ENCODE peak calls at places on chromosomes 11 and 22, in six cellular contexts. L is H1, T is GM12892, M is HepG2, B is K562, O is GM12878. D is an unnamed sample.

GRCh38 chr22:46591890-46592289 is 28.3 kb upstream of the GRAMD4 start:
- DNase-seq in L (no peak), B (no peak), T (no peak), M (no peak), O (no peak), D (no peak)

GRCh38 chr11:12211331-12212065 is 101.1 kb downstream of the MICAL2 start:
- DNase-seq in O (no peak), T (no peak), M (no peak), L (no peak), B (no peak), D (no peak)

GRCh38 chr22:42688241-42688913 is 32.3 kb downstream of the A4GALT start:
- DNase-seq in B (peak; percentile 38), T (no peak), M (peak; percentile 57), L (no peak), O (no peak), D (no peak)

GRCh38 chr11:118120793-118121192 is 31.8 kb downstream of the SCN4B start:
- DNase-seq in B (no peak), M (no peak), O (no peak), L (no peak), T (no peak), D (no peak)

GRCh38 chr11:112196519-112197087 is 21.3 kb downstream of the BCO2 start:
- DNase-seq in B (no peak), T (no peak), M (no peak), O (no peak), L (no peak), D (no peak)

GRCh38 chr11:19978668-19979518 is 181.4 kb downstream of the DBX1 start:
- DNase-seq in B (peak; percentile 27), T (no peak), L (no peak), O (peak; percentile 40), M (peak; percentile 88), D (no peak)

GRCh38 chr22:46373166-46373565 is 37.7 kb downstream of the TRMU start:
- DNase-seq in B (no peak), L (no peak), T (no peak), O (no peak), M (no peak), D (no peak)

GRCh38 chr11:47308050-47308823 is 38.3 kb downstream of the MADD start:
- DNase-seq in B (no peak), L (no peak), M (no peak), T (no peak), O (no peak), D (no peak)

GRCh38 chr22:35231585-35232084 is 25.7 kb upstream of the HMGXB4 start:
- DNase-seq in T (peak; percentile 27), L (peak; percentile 91), B (peak; percentile 66), O (peak; percentile 33), M (peak; percentile 75), D (peak; percentile 34)

GRCh38 chr11:110376711-110377324 is 52.9 kb upstream of the FDX1 start:
- DNase-seq in M (peak; percentile 91), L (no peak), T (no peak), B (peak; percentile 55), O (peak; percentile 36), D (no peak)

GRCh38 chr11:2902784-2903671 is 17.5 kb upstream of the CDKN1C start:
- DNase-seq in B (no peak), T (no peak), L (peak; percentile 49), M (peak; percentile 74), O (no peak), D (no peak)

GRCh38 chr11:61080986-61081590 is 21.2 kb upstream of the CD5 start:
- DNase-seq in L (no peak), M (no peak), O (no peak), B (peak; percentile 7), T (no peak), D (no peak)

GRCh38 chr11:134252539-134253188 is 488 bp downstream of the THYN1 start:
- DNase-seq in M (no peak), T (no peak), B (no peak), O (no peak), L (no peak), D (no peak)

GRCh38 chr22:24190159-24190540 is 8.9 kb downstream of the SUSD2 start:
- DNase-seq in B (no peak), M (no peak), L (no peak), O (no peak), T (peak; percentile 22), D (no peak)

GRCh38 chr22:29553391-29554224 is at the start of gene THOC5:
- DNase-seq in T (peak; percentile 93), B (peak; percentile 89), O (peak; percentile 71), M (peak; percentile 96), L (peak; percentile 90), D (peak; percentile 97)
- TF ChIP-seq POLR2A in T (peak; percentile 79), B (peak; percentile 79), O (peak; percentile 91), M (peak; percentile 62), L (no peak), D (peak; percentile 83)

GRCh38 chr11:57116654-57117053 is 65.1 kb upstream of the LRRC55 start:
- DNase-seq in O (no peak), B (peak; percentile 51), T (no peak), L (peak; percentile 52), M (peak; percentile 25), D (no peak)
- TF ChIP-seq TAF1 in O (no peak), B (no peak), T (no peak), L (no peak), M (no peak), D (no peak)

DNA sequence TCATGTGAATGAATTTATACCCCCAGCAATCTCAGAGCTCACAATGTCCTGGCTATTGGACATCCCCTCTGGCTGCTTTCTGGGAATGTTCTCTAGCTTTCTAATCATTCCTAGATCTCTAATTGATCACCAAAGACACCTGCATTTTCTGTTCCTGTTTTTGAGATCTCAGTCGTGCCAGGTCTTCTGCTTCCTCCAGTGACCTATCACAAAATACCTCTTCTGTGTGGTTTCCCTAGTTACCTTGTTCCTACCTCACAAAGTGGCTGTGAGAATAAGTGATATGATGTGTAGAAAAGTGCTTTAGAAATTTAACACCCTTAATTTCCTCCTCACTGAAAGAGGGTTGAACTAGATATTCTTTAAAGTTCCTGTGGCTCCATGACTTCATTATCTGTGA is 92.2 kb downstream of the LUZP2 start:
- DNase-seq in L (no peak), O (no peak), M (no peak), T (no peak), B (no peak), D (no peak)
- TF ChIP-seq POLR2AphosphoS5 in L (no peak), O (no peak), M (no peak), T (no peak), B (no peak), D (no peak)

GRCh38 chr11:77473001-77473800 is 693 bp downstream of the PAK1 start:
- DNase-seq in B (peak; percentile 53), O (no peak), T (peak; percentile 48), M (no peak), L (peak; percentile 81), D (peak; percentile 49)

GRCh38 chr11:77473801-77474508 is at the start of gene PAK1:
- DNase-seq in L (peak; percentile 94), T (peak; percentile 72), B (peak; percentile 94), O (no peak), M (peak; percentile 54), D (peak; percentile 73)

GRCh38 chr11:77470504-77470903 is 3.4 kb downstream of the PAK1 start:
- DNase-seq in M (no peak), L (no peak), O (no peak), T (no peak), B (no peak), D (no peak)

GRCh38 chr11:77470971-77471370 is 2.9 kb downstream of the PAK1 start:
- DNase-seq in B (no peak), T (no peak), O (no peak), L (no peak), M (no peak), D (no peak)

GRCh38 chr11:77471520-77472234 is 2.2 kb downstream of the PAK1 start:
- DNase-seq in O (no peak), T (no peak), M (peak; percentile 33), B (peak; percentile 11), L (no peak), D (no peak)
- TF ChIP-seq POLR2A in O (no peak), T (no peak), M (no peak), B (no peak), L (no peak), D (no peak)

GRCh38 chr11:126163074-126163700 is 48.3 kb downstream of the RPUSD4 start:
- DNase-seq in M (peak; percentile 68), T (no peak), B (no peak), O (no peak), L (no peak), D (no peak)

GRCh38 chr11:126162286-126163030 is 49.0 kb downstream of the RPUSD4 start:
- DNase-seq in O (no peak), L (no peak), T (no peak), M (no peak), B (no peak), D (no peak)

GRCh38 chr11:126159719-126160344 is 51.6 kb downstream of the RPUSD4 start:
- DNase-seq in O (no peak), B (peak; percentile 79), L (peak; percentile 76), M (no peak), T (no peak), D (no peak)

GRCh38 chr11:126160345-126161145 is 50.9 kb downstream of the RPUSD4 start:
- DNase-seq in O (no peak), T (no peak), L (no peak), B (peak; percentile 51), M (no peak), D (no peak)

DNA sequence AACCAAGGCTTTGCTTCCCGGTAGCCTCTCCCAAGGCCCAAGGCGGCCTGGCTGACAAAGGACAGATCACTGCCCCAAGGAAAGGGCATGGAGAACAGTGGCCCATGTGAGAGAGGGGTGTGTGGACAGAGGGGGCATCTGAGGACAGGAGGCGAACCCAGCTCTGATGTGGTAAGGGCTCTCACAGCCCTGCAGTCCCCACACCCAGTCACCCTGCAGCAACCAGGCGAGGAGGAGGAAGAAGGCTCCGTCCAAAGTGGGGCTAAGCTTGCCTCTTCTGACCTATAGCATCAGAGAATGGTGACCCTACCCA is 50.3 kb downstream of the RPUSD4 start:
- DNase-seq in L (no peak), B (no peak), M (no peak), T (no peak), O (no peak), D (no peak)
- TF ChIP-seq TAF1 in L (no peak), B (no peak), M (no peak), T (no peak), O (no peak), D (no peak)

GRCh38 chr11:75403037-75403436 is 3.7 kb downstream of the RPS3 start:
- DNase-seq in L (no peak), M (no peak), O (no peak), B (no peak), T (no peak), D (no peak)

GRCh38 chr11:75413864-75414263 is 14.5 kb downstream of the RPS3 start:
- DNase-seq in L (no peak), M (no peak), T (no peak), B (no peak), O (no peak), D (no peak)

GRCh38 chr11:75403983-75404658 is 4.8 kb downstream of the RPS3 start:
- DNase-seq in O (no peak), L (no peak), T (no peak), M (no peak), B (no peak), D (no peak)

GRCh38 chr11:75406338-75406777 is 7.0 kb downstream of the RPS3 start:
- DNase-seq in O (no peak), T (no peak), B (peak; percentile 74), M (no peak), L (no peak), D (no peak)

DNA sequence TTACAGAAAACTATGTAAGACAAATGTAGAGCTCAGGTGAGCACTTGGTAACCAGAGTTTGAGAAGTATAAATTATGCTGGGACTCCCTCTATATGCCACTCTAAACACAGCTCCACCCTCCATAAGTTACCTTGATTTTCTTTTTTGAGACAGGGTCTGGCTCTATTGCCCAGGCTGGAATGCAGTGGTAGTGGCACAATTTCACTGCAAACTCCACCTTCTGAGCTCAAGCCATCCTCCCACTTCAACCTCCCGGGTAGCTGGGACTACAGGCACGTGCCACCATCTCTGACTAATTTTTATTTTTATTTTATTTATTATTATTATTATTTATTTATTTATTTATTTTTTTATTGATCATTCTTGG is 9.5 kb downstream of the RPS3 start:
- DNase-seq in M (no peak), B (no peak), T (no peak), L (no peak), O (no peak), D (no peak)
- TF ChIP-seq POLR2AphosphoS5 in M (peak; percentile 23), B (no peak), T (no peak), L (peak; percentile 23), O (no peak), D (peak; percentile 30)

D was measured in GM12891.